ENCODE peak calls at places on chromosomes 4 and X, in seven cellular contexts. One of them, this sample, is unnamed.

GRCh38 chr4:77465271-77465670 is 140.3 kb upstream of the CXCL13 start:
- DNase-seq in neural progenitor cell: no peak
- DNase-seq in MM.1S: no peak
- DNase-seq in GM23338: peak
- DNase-seq in HCT116: no peak
- DNase-seq in GM23248: peak
- DNase-seq in PC-3: peak
- DNase-seq in this sample: peak

GRCh38 chr4:149296503-149296902 is 519.1 kb downstream of the IQCM start:
- DNase-seq in neural progenitor cell: no peak
- DNase-seq in MM.1S: no peak
- DNase-seq in GM23338: peak
- DNase-seq in HCT116: no peak
- DNase-seq in GM23248: no peak
- DNase-seq in PC-3: no peak
- DNase-seq in this sample: no peak

GRCh38 chr4:2950221-2950989 is 12.8 kb downstream of the NOP14 start:
- DNase-seq in neural progenitor cell: no peak
- DNase-seq in MM.1S: no peak
- DNase-seq in GM23338: no peak
- DNase-seq in HCT116: no peak
- DNase-seq in GM23248: no peak
- DNase-seq in PC-3: no peak
- DNase-seq in this sample: no peak

GRCh38 chr4:82594466-82594865 is 32.7 kb upstream of the TMEM150C start:
- DNase-seq in neural progenitor cell: no peak
- DNase-seq in MM.1S: no peak
- DNase-seq in GM23338: no peak
- DNase-seq in HCT116: no peak
- DNase-seq in GM23248: no peak
- DNase-seq in PC-3: no peak
- DNase-seq in this sample: no peak

GRCh38 chr4:184506527-184507121 is 32.3 kb upstream of the IRF2 start:
- DNase-seq in neural progenitor cell: no peak
- DNase-seq in MM.1S: peak
- DNase-seq in GM23338: peak
- DNase-seq in HCT116: no peak
- DNase-seq in GM23248: peak
- DNase-seq in PC-3: peak
- DNase-seq in this sample: no peak

GRCh38 chr4:38416450-38417014 is 247.5 kb upstream of the KLF3 start:
- DNase-seq in neural progenitor cell: no peak
- DNase-seq in MM.1S: no peak
- DNase-seq in GM23338: no peak
- DNase-seq in HCT116: no peak
- DNase-seq in GM23248: no peak
- DNase-seq in PC-3: no peak
- DNase-seq in this sample: no peak

GRCh38 chrX:57286507-57287251 is at the start of gene FAAH2:
- DNase-seq in neural progenitor cell: peak
- DNase-seq in MM.1S: peak
- DNase-seq in GM23338: peak
- DNase-seq in HCT116: peak
- DNase-seq in GM23248: no peak
- DNase-seq in PC-3: peak
- DNase-seq in this sample: peak

GRCh38 chrX:150094996-150095395 is 156.7 kb upstream of the EOLA2 start:
- DNase-seq in neural progenitor cell: no peak
- DNase-seq in MM.1S: no peak
- DNase-seq in GM23338: no peak
- DNase-seq in HCT116: no peak
- DNase-seq in GM23248: peak
- DNase-seq in PC-3: no peak
- DNase-seq in this sample: no peak

GRCh38 chrX:22922961-22923360 is 76.8 kb upstream of the DDX53 start:
- DNase-seq in neural progenitor cell: no peak
- DNase-seq in MM.1S: no peak
- DNase-seq in GM23338: no peak
- DNase-seq in HCT116: no peak
- DNase-seq in GM23248: peak
- DNase-seq in PC-3: peak
- DNase-seq in this sample: no peak

GRCh38 chr4:143773998-143774898 is 73.8 kb upstream of the FREM3 start:
- DNase-seq in neural progenitor cell: peak
- DNase-seq in MM.1S: peak
- DNase-seq in GM23338: peak
- DNase-seq in HCT116: peak
- DNase-seq in GM23248: peak
- DNase-seq in PC-3: peak
- DNase-seq in this sample: peak

GRCh38 chr4:28388471-28388870 is 1527.8 kb downstream of the STIM2 start:
- DNase-seq in neural progenitor cell: no peak
- DNase-seq in MM.1S: no peak
- DNase-seq in GM23338: no peak
- DNase-seq in HCT116: no peak
- DNase-seq in GM23248: peak
- DNase-seq in PC-3: no peak
- DNase-seq in this sample: no peak

GRCh38 chr4:32133141-32133540 is 1413.0 kb downstream of the PCDH7 start:
- DNase-seq in neural progenitor cell: no peak
- DNase-seq in MM.1S: no peak
- DNase-seq in GM23338: no peak
- DNase-seq in HCT116: no peak
- DNase-seq in GM23248: no peak
- DNase-seq in PC-3: no peak
- DNase-seq in this sample: no peak

GRCh38 chr4:59655996-59656395 is 1544.1 kb upstream of the ADGRL3 start:
- DNase-seq in neural progenitor cell: peak
- DNase-seq in MM.1S: no peak
- DNase-seq in GM23338: no peak
- DNase-seq in HCT116: no peak
- DNase-seq in GM23248: no peak
- DNase-seq in PC-3: peak
- DNase-seq in this sample: peak

GRCh38 chrX:130974323-130974722 is 71.3 kb upstream of the ENOX2 start:
- DNase-seq in neural progenitor cell: no peak
- DNase-seq in MM.1S: no peak
- DNase-seq in GM23338: no peak
- DNase-seq in HCT116: no peak
- DNase-seq in GM23248: peak
- DNase-seq in PC-3: peak
- DNase-seq in this sample: no peak

GRCh38 chr4:15374697-15375096 is 53.1 kb upstream of the C1QTNF7 start:
- DNase-seq in neural progenitor cell: no peak
- DNase-seq in MM.1S: no peak
- DNase-seq in GM23338: no peak
- DNase-seq in HCT116: no peak
- DNase-seq in GM23248: peak
- DNase-seq in PC-3: no peak
- DNase-seq in this sample: no peak

GRCh38 chrX:109959356-109959871 is 43.5 kb upstream of the TMEM164 start:
- DNase-seq in neural progenitor cell: no peak
- DNase-seq in MM.1S: peak
- DNase-seq in GM23338: no peak
- DNase-seq in HCT116: no peak
- DNase-seq in GM23248: peak
- DNase-seq in PC-3: peak
- DNase-seq in this sample: no peak

GRCh38 chrX:101430457-101431078 is 22.5 kb downstream of the HNRNPH2 start:
- DNase-seq in neural progenitor cell: no peak
- DNase-seq in MM.1S: no peak
- DNase-seq in GM23338: no peak
- DNase-seq in HCT116: no peak
- DNase-seq in GM23248: peak
- DNase-seq in PC-3: peak
- DNase-seq in this sample: no peak

GRCh38 chr4:119690871-119691270 is 62.3 kb upstream of the PDE5A start:
- DNase-seq in neural progenitor cell: no peak
- DNase-seq in MM.1S: peak
- DNase-seq in GM23338: peak
- DNase-seq in HCT116: peak
- DNase-seq in GM23248: no peak
- DNase-seq in PC-3: peak
- DNase-seq in this sample: no peak

GRCh38 chr4:139763205-139763604 is 97.6 kb downstream of the MGST2 start:
- DNase-seq in neural progenitor cell: peak
- DNase-seq in MM.1S: no peak
- DNase-seq in GM23338: peak
- DNase-seq in HCT116: no peak
- DNase-seq in GM23248: no peak
- DNase-seq in PC-3: no peak
- DNase-seq in this sample: no peak

GRCh38 chrX:1502853-1503252 is 34.1 kb downstream of the P2RY8 start:
- DNase-seq in neural progenitor cell: no peak
- DNase-seq in MM.1S: no peak
- DNase-seq in GM23338: no peak
- DNase-seq in HCT116: no peak
- DNase-seq in GM23248: no peak
- DNase-seq in PC-3: no peak
- DNase-seq in this sample: no peak

GRCh38 chrX:57379296-57379695 is 92.8 kb downstream of the FAAH2 start:
- DNase-seq in neural progenitor cell: no peak
- DNase-seq in MM.1S: no peak
- DNase-seq in GM23338: no peak
- DNase-seq in HCT116: no peak
- DNase-seq in GM23248: no peak
- DNase-seq in PC-3: no peak
- DNase-seq in this sample: no peak

GRCh38 chr4:73080789-73081188 is 11.3 kb upstream of the COX18 start:
- DNase-seq in neural progenitor cell: no peak
- DNase-seq in MM.1S: no peak
- DNase-seq in GM23338: no peak
- DNase-seq in HCT116: no peak
- DNase-seq in GM23248: peak
- DNase-seq in PC-3: no peak
- DNase-seq in this sample: no peak

DNA sequence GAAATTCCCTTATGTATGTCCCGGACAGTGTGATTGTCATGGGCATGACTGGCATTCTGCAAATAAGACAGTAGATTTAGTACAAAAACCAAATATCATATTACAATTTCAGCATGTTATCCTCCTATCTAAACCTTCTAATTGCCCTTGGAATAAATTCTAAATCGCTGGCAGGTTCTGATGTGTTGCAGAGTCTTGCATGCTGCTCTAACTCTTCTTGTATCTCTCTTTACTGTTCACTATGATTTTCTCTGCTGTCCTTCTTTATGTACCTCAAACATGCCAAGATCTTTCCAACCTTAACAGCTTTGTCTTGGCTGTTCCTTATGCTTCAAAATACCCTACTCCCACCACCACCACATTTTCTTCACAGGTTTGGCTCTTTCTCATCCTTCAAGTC is 43.0 kb upstream of the KCNIP4 start:
- DNase-seq in neural progenitor cell: no peak
- DNase-seq in MM.1S: no peak
- DNase-seq in GM23338: no peak
- DNase-seq in HCT116: no peak
- DNase-seq in GM23248: no peak
- DNase-seq in PC-3: no peak
- DNase-seq in this sample: no peak
- TF ChIP-seq EZH2 in neural progenitor cell: no peak
- TF ChIP-seq EZH2 in MM.1S: no peak
- TF ChIP-seq EZH2 in GM23338: no peak
- TF ChIP-seq EZH2 in HCT116: no peak
- TF ChIP-seq EZH2 in GM23248: no peak
- TF ChIP-seq EZH2 in PC-3: no peak
- TF ChIP-seq EZH2 in this sample: no peak

GRCh38 chrX:106921637-106922036 is 1.4 kb downstream of the CLDN2 start:
- DNase-seq in neural progenitor cell: no peak
- DNase-seq in MM.1S: no peak
- DNase-seq in GM23338: no peak
- DNase-seq in HCT116: no peak
- DNase-seq in GM23248: no peak
- DNase-seq in PC-3: no peak
- DNase-seq in this sample: no peak
- H3K4me2 ChIP-seq in neural progenitor cell: no peak
- H3K4me2 ChIP-seq in MM.1S: no peak
- H3K4me2 ChIP-seq in GM23338: no peak
- H3K4me2 ChIP-seq in HCT116: no peak
- H3K4me2 ChIP-seq in GM23248: no peak
- H3K4me2 ChIP-seq in PC-3: no peak
- H3K4me2 ChIP-seq in this sample: no peak

DNA sequence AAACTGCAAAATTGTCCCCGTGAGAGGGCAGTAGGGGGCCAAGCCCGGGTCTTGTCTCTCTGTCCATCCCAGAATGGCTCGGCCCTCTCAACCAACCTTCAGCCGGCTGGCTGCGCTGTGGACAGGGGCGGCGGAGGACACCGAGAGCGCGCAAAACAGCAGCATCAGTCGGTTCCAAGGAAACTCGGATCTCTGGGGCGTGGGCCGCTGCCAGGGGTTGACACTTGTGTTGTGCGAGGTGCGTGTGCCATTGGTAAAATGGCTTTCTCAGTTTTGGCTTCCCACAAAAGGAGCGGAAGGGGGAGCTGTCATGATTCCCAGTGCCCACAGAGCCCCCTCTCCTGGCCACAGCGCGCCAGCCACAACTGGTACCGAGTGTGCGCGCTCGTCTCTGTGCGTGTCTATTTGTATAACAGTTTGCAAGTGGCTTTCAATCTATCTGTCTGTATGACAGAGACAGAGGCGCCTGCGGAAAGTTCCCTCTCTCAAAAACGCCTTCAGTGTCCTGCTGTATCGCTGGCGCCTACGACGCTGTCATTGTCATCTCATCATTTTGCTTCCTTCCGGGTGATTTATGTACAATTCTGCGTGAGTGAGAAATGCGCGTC is 1.9 kb downstream of the DKK2 start:
- DNase-seq in neural progenitor cell: peak
- DNase-seq in MM.1S: no peak
- DNase-seq in GM23338: peak
- DNase-seq in HCT116: no peak
- DNase-seq in GM23248: peak
- DNase-seq in PC-3: no peak
- DNase-seq in this sample: peak
- TF ChIP-seq EZH2phosphoT487 in neural progenitor cell: peak
- TF ChIP-seq EZH2phosphoT487 in MM.1S: no peak
- TF ChIP-seq EZH2phosphoT487 in GM23338: no peak
- TF ChIP-seq EZH2phosphoT487 in HCT116: no peak
- TF ChIP-seq EZH2phosphoT487 in GM23248: no peak
- TF ChIP-seq EZH2phosphoT487 in PC-3: no peak
- TF ChIP-seq EZH2phosphoT487 in this sample: no peak

DNA sequence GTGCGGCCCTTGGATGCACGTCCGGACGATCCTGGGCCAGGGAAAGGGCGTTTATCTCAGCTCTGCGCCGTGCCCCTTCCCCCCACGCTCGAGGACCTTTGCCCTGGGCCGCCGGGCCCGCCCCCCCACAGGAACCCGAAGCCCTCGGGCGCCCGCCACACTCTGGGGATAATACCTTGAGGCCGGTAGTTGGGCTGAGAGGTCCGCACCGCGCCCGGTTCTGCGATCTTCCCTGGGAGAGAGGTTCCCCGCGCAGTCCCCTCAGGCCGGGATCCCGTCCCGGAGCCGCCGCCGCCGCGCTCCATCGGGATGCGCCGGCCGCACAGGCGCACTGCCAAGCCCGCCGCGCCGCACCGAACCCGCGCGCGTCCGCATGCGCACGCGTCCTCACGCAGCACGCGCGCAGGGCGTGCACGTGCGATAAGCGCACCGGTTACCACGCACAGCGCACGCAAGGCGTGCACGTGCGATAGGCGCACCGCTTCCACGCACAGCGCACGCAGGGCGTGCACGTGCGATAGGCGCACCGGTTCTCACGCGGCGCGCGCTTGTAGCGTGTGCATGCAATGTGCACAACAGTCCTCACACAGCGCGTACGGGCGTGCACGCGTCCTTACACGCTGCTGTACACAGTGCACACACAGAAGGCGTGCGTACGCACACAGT is at the start of gene MAP7D2:
- DNase-seq in neural progenitor cell: peak
- DNase-seq in MM.1S: no peak
- DNase-seq in GM23338: peak
- DNase-seq in HCT116: no peak
- DNase-seq in GM23248: peak
- DNase-seq in PC-3: no peak
- DNase-seq in this sample: peak
- TF ChIP-seq EZH2 in neural progenitor cell: no peak
- TF ChIP-seq EZH2 in MM.1S: no peak
- TF ChIP-seq EZH2 in GM23338: no peak
- TF ChIP-seq EZH2 in HCT116: no peak
- TF ChIP-seq EZH2 in GM23248: no peak
- TF ChIP-seq EZH2 in PC-3: no peak
- TF ChIP-seq EZH2 in this sample: no peak